ENCODE peak calls at places on chromosomes 12 and 14, in six cellular contexts. One of them, this sample, is unnamed.

GRCh38 chr12:46523863-46524770 is 151.5 kb upstream of the SLC38A2 start:
- DNase-seq in HepG2: peak
- DNase-seq in WTC11: no peak
- DNase-seq in GM12878: no peak
- DNase-seq in K562: peak
- DNase-seq in HCT116: peak
- DNase-seq in this sample: no peak

GRCh38 chr14:52314521-52315354 is 626 bp downstream of the PTGER2 start:
- DNase-seq in HepG2: no peak
- DNase-seq in WTC11: peak
- DNase-seq in GM12878: no peak
- DNase-seq in K562: no peak
- DNase-seq in HCT116: no peak
- DNase-seq in this sample: no peak

GRCh38 chr14:70027785-70028428 is 148.7 kb downstream of the SMOC1 start:
- DNase-seq in HepG2: peak
- DNase-seq in WTC11: peak
- DNase-seq in GM12878: no peak
- DNase-seq in K562: peak
- DNase-seq in HCT116: peak
- DNase-seq in this sample: peak

GRCh38 chr12:57776247-57776587 is 3.8 kb downstream of the EEF1AKMT3 start:
- DNase-seq in HepG2: no peak
- DNase-seq in WTC11: no peak
- DNase-seq in GM12878: no peak
- DNase-seq in K562: no peak
- DNase-seq in HCT116: no peak
- DNase-seq in this sample: no peak

GRCh38 chr12:6450091-6450868 is 1.6 kb upstream of the TAPBPL start:
- DNase-seq in HepG2: no peak
- DNase-seq in WTC11: peak
- DNase-seq in GM12878: no peak
- DNase-seq in K562: no peak
- DNase-seq in HCT116: no peak
- DNase-seq in this sample: no peak

GRCh38 chr12:53098354-53098981 is 1.0 kb downstream of the IGFBP6 start:
- DNase-seq in HepG2: no peak
- DNase-seq in WTC11: no peak
- DNase-seq in GM12878: no peak
- DNase-seq in K562: peak
- DNase-seq in HCT116: peak
- DNase-seq in this sample: no peak

GRCh38 chr12:44403185-44403584 is 472.9 kb downstream of the NELL2 start:
- DNase-seq in HepG2: no peak
- DNase-seq in WTC11: no peak
- DNase-seq in GM12878: no peak
- DNase-seq in K562: no peak
- DNase-seq in HCT116: no peak
- DNase-seq in this sample: no peak

GRCh38 chr14:34174973-34175372 is 224.1 kb upstream of the EGLN3 start:
- DNase-seq in HepG2: no peak
- DNase-seq in WTC11: no peak
- DNase-seq in GM12878: no peak
- DNase-seq in K562: no peak
- DNase-seq in HCT116: no peak
- DNase-seq in this sample: no peak

GRCh38 chr12:53970451-53970850 is 2.5 kb upstream of the HOXC11 start:
- DNase-seq in HepG2: no peak
- DNase-seq in WTC11: no peak
- DNase-seq in GM12878: no peak
- DNase-seq in K562: no peak
- DNase-seq in HCT116: no peak
- DNase-seq in this sample: no peak

GRCh38 chr12:6923003-6923732 is 4.6 kb upstream of the ATN1 start:
- DNase-seq in HepG2: no peak
- DNase-seq in WTC11: no peak
- DNase-seq in GM12878: no peak
- DNase-seq in K562: no peak
- DNase-seq in HCT116: no peak
- DNase-seq in this sample: no peak

GRCh38 chr12:42744539-42745156 is 155.1 kb upstream of the PRICKLE1 start:
- DNase-seq in HepG2: no peak
- DNase-seq in WTC11: no peak
- DNase-seq in GM12878: no peak
- DNase-seq in K562: no peak
- DNase-seq in HCT116: no peak
- DNase-seq in this sample: no peak

GRCh38 chr14:39603942-39604341 is 171.7 kb upstream of the FBXO33 start:
- DNase-seq in HepG2: no peak
- DNase-seq in WTC11: no peak
- DNase-seq in GM12878: no peak
- DNase-seq in K562: no peak
- DNase-seq in HCT116: no peak
- DNase-seq in this sample: no peak

GRCh38 chr14:85530626-85531025 is 682 bp downstream of the FLRT2 start:
- DNase-seq in HepG2: no peak
- DNase-seq in WTC11: no peak
- DNase-seq in GM12878: no peak
- DNase-seq in K562: no peak
- DNase-seq in HCT116: no peak
- DNase-seq in this sample: no peak

GRCh38 chr14:69693145-69693544 is 73.8 kb upstream of the SRSF5 start:
- DNase-seq in HepG2: no peak
- DNase-seq in WTC11: no peak
- DNase-seq in GM12878: no peak
- DNase-seq in K562: no peak
- DNase-seq in HCT116: no peak
- DNase-seq in this sample: no peak

GRCh38 chr14:92785601-92786426 is 8.3 kb upstream of the GOLGA5 start:
- DNase-seq in HepG2: no peak
- DNase-seq in WTC11: no peak
- DNase-seq in GM12878: no peak
- DNase-seq in K562: peak
- DNase-seq in HCT116: no peak
- DNase-seq in this sample: no peak

GRCh38 chr12:71626768-71627167 is 36.9 kb downstream of the ZFC3H1 start:
- DNase-seq in HepG2: peak
- DNase-seq in WTC11: no peak
- DNase-seq in GM12878: no peak
- DNase-seq in K562: no peak
- DNase-seq in HCT116: no peak
- DNase-seq in this sample: no peak

GRCh38 chr14:72576258-72576657 is 317.6 kb downstream of the DPF3 start:
- DNase-seq in HepG2: no peak
- DNase-seq in WTC11: no peak
- DNase-seq in GM12878: no peak
- DNase-seq in K562: no peak
- DNase-seq in HCT116: no peak
- DNase-seq in this sample: no peak

GRCh38 chr14:105475269-105475915 is 771 bp downstream of the CRIP2 start:
- DNase-seq in HepG2: no peak
- DNase-seq in WTC11: no peak
- DNase-seq in GM12878: no peak
- DNase-seq in K562: no peak
- DNase-seq in HCT116: no peak
- DNase-seq in this sample: no peak

GRCh38 chr12:122874081-122874480 is 21.8 kb downstream of the VPS37B start:
- DNase-seq in HepG2: no peak
- DNase-seq in WTC11: no peak
- DNase-seq in GM12878: no peak
- DNase-seq in K562: no peak
- DNase-seq in HCT116: no peak
- DNase-seq in this sample: no peak

GRCh38 chr12:89783321-89784060 is 74.9 kb upstream of the ATP2B1 start:
- DNase-seq in HepG2: no peak
- DNase-seq in WTC11: no peak
- DNase-seq in GM12878: no peak
- DNase-seq in K562: no peak
- DNase-seq in HCT116: no peak
- DNase-seq in this sample: peak

GRCh38 chr12:46177020-46177419 is 91.8 kb downstream of the SLC38A1 start:
- DNase-seq in HepG2: no peak
- DNase-seq in WTC11: no peak
- DNase-seq in GM12878: peak
- DNase-seq in K562: no peak
- DNase-seq in HCT116: no peak
- DNase-seq in this sample: no peak

GRCh38 chr14:99079061-99079727 is 192.8 kb downstream of the BCL11B start:
- DNase-seq in HepG2: no peak
- DNase-seq in WTC11: no peak
- DNase-seq in GM12878: no peak
- DNase-seq in K562: no peak
- DNase-seq in HCT116: no peak
- DNase-seq in this sample: no peak

DNA sequence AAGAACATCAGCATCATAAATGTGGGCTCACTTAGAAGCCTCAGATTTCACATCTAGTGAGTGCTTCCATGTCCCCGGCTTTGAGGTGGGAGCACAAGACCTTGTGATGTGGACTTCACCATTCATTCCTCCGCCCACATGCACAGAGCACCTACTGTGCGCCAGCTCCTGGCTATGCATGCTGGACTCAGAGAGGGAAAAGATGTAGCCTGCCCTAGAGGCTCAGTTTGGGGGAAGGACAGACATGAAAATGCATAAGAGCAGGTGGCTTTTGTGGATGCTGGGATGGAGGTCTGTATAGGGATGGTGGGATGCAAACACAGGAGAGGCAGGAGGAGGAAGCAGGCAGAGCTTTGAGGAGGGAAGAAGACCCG is 65.0 kb downstream of the SERPINA3 start:
- DNase-seq in HepG2: no peak
- DNase-seq in WTC11: no peak
- DNase-seq in GM12878: no peak
- DNase-seq in K562: no peak
- DNase-seq in HCT116: no peak
- DNase-seq in this sample: no peak
- TF ChIP-seq SP1 in HepG2: no peak
- TF ChIP-seq SP1 in WTC11: no peak
- TF ChIP-seq SP1 in GM12878: no peak
- TF ChIP-seq SP1 in K562: no peak
- TF ChIP-seq SP1 in HCT116: no peak
- TF ChIP-seq SP1 in this sample: no peak

GRCh38 chr12:11059784-11060183 is 2.3 kb downstream of the TAS2R46 start:
- DNase-seq in HepG2: no peak
- DNase-seq in WTC11: no peak
- DNase-seq in GM12878: no peak
- DNase-seq in K562: no peak
- DNase-seq in HCT116: no peak
- DNase-seq in this sample: no peak
- TF ChIP-seq SP1 in HepG2: no peak
- TF ChIP-seq SP1 in WTC11: no peak
- TF ChIP-seq SP1 in GM12878: no peak
- TF ChIP-seq SP1 in K562: no peak
- TF ChIP-seq SP1 in HCT116: no peak
- TF ChIP-seq SP1 in this sample: no peak

DNA sequence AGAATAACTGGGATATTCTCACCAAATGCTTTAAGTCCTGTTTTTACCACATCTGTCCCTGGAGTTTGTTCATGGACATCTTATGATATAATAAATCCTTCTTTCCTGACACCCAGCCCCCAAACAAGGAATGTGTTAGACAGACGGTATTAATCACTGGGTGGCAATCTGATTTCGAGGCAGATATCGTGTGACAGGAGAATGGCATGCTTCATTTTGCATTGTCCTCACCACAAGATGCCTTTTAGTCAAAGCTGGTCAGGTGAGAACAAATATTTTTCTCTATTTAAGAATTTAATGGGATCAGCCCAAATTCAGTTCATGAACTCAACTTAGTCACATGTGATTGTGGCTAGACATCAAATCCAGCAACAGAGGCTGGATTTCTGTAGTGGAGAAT is 165.5 kb downstream of the BMP4 start:
- DNase-seq in HepG2: no peak
- DNase-seq in WTC11: no peak
- DNase-seq in GM12878: no peak
- DNase-seq in K562: no peak
- DNase-seq in HCT116: no peak
- DNase-seq in this sample: no peak
- TF ChIP-seq SP1 in HepG2: no peak
- TF ChIP-seq SP1 in WTC11: no peak
- TF ChIP-seq SP1 in GM12878: no peak
- TF ChIP-seq SP1 in K562: no peak
- TF ChIP-seq SP1 in HCT116: no peak
- TF ChIP-seq SP1 in this sample: no peak

GRCh38 chr12:110199360-110200123 is 75.4 kb downstream of the IFT81 start:
- DNase-seq in HepG2: peak
- DNase-seq in WTC11: no peak
- DNase-seq in GM12878: peak
- DNase-seq in K562: no peak
- DNase-seq in HCT116: no peak
- DNase-seq in this sample: no peak
- TF ChIP-seq SP1 in HepG2: no peak
- TF ChIP-seq SP1 in WTC11: no peak
- TF ChIP-seq SP1 in GM12878: no peak
- TF ChIP-seq SP1 in K562: no peak
- TF ChIP-seq SP1 in HCT116: no peak
- TF ChIP-seq SP1 in this sample: no peak

GRCh38 chr14:60561845-60562746 is 53.1 kb downstream of the SIX6 start:
- DNase-seq in HepG2: peak
- DNase-seq in WTC11: peak
- DNase-seq in GM12878: peak
- DNase-seq in K562: peak
- DNase-seq in HCT116: peak
- DNase-seq in this sample: peak
- TF ChIP-seq SP1 in HepG2: no peak
- TF ChIP-seq SP1 in WTC11: no peak
- TF ChIP-seq SP1 in GM12878: no peak
- TF ChIP-seq SP1 in K562: no peak
- TF ChIP-seq SP1 in HCT116: no peak
- TF ChIP-seq SP1 in this sample: no peak

GRCh38 chr12:106251636-106252035 is 3.8 kb upstream of the CKAP4 start:
- DNase-seq in HepG2: no peak
- DNase-seq in WTC11: no peak
- DNase-seq in GM12878: no peak
- DNase-seq in K562: no peak
- DNase-seq in HCT116: no peak
- DNase-seq in this sample: peak
- TF ChIP-seq SP1 in HepG2: no peak
- TF ChIP-seq SP1 in WTC11: no peak
- TF ChIP-seq SP1 in GM12878: no peak
- TF ChIP-seq SP1 in K562: no peak
- TF ChIP-seq SP1 in HCT116: no peak
- TF ChIP-seq SP1 in this sample: no peak